ENCODE peak calls at places on chromosomes 13 and 19, in nine cellular contexts. One of them, this sample, is unnamed.

GRCh38 chr13:69124996-69125395 is 982.6 kb upstream of the ATXN8OS start:
- DNase-seq in thoracic aorta: no peak
- DNase-seq in OCI-LY7: no peak
- DNase-seq in RWPE2: no peak
- DNase-seq in right atrium auricular region: no peak
- DNase-seq in fibroblast of pulmonary artery: no peak
- DNase-seq in endodermal cell: no peak
- DNase-seq in fibroblast of lung: no peak
- DNase-seq in AG09309: no peak
- DNase-seq in this sample: no peak

GRCh38 chr19:9865732-9866627 is 30.9 kb downstream of the PIN1 start:
- DNase-seq in fibroblast of pulmonary artery: no peak
- DNase-seq in AG09309: no peak
- DNase-seq in thoracic aorta: no peak
- DNase-seq in fibroblast of lung: no peak
- DNase-seq in right atrium auricular region: no peak
- DNase-seq in endodermal cell: no peak
- DNase-seq in RWPE2: no peak
- DNase-seq in OCI-LY7: peak; percentile 37
- DNase-seq in this sample: no peak

GRCh38 chr19:27780367-27781065 is 1432.4 kb downstream of the UQCRFS1 start:
- DNase-seq in fibroblast of lung: no peak
- DNase-seq in AG09309: no peak
- DNase-seq in right atrium auricular region: peak; percentile 49
- DNase-seq in fibroblast of pulmonary artery: no peak
- DNase-seq in RWPE2: no peak
- DNase-seq in endodermal cell: peak; percentile 16
- DNase-seq in thoracic aorta: no peak
- DNase-seq in OCI-LY7: no peak
- DNase-seq in this sample: no peak

GRCh38 chr19:31349160-31349881 is at the start of gene TSHZ3:
- DNase-seq in fibroblast of lung: peak; percentile 92
- DNase-seq in AG09309: peak; percentile 64
- DNase-seq in fibroblast of pulmonary artery: peak; percentile 92
- DNase-seq in RWPE2: peak; percentile 81
- DNase-seq in right atrium auricular region: peak; percentile 80
- DNase-seq in endodermal cell: peak; percentile 89
- DNase-seq in thoracic aorta: no peak
- DNase-seq in OCI-LY7: no peak
- DNase-seq in this sample: peak; percentile 91

GRCh38 chr19:29596080-29596479 is 10.0 kb upstream of the POP4 start:
- DNase-seq in fibroblast of lung: no peak
- DNase-seq in RWPE2: no peak
- DNase-seq in right atrium auricular region: no peak
- DNase-seq in OCI-LY7: no peak
- DNase-seq in endodermal cell: no peak
- DNase-seq in thoracic aorta: no peak
- DNase-seq in AG09309: no peak
- DNase-seq in fibroblast of pulmonary artery: no peak
- DNase-seq in this sample: no peak

GRCh38 chr13:59266478-59267063 is 897.2 kb downstream of the DIAPH3 start:
- DNase-seq in OCI-LY7: no peak
- DNase-seq in right atrium auricular region: no peak
- DNase-seq in fibroblast of pulmonary artery: peak; percentile 51
- DNase-seq in RWPE2: no peak
- DNase-seq in endodermal cell: no peak
- DNase-seq in fibroblast of lung: no peak
- DNase-seq in thoracic aorta: no peak
- DNase-seq in AG09309: no peak
- DNase-seq in this sample: no peak

GRCh38 chr19:33226550-33227241 is 1.0 kb upstream of the SLC7A10 start:
- DNase-seq in AG09309: no peak
- DNase-seq in fibroblast of lung: peak; percentile 9
- DNase-seq in right atrium auricular region: no peak
- DNase-seq in OCI-LY7: no peak
- DNase-seq in thoracic aorta: no peak
- DNase-seq in endodermal cell: peak; percentile 93
- DNase-seq in fibroblast of pulmonary artery: no peak
- DNase-seq in RWPE2: no peak
- DNase-seq in this sample: no peak

GRCh38 chr19:8269724-8270123 is 38.4 kb downstream of the CD320 start:
- DNase-seq in OCI-LY7: no peak
- DNase-seq in endodermal cell: no peak
- DNase-seq in AG09309: no peak
- DNase-seq in fibroblast of pulmonary artery: no peak
- DNase-seq in thoracic aorta: no peak
- DNase-seq in fibroblast of lung: no peak
- DNase-seq in right atrium auricular region: peak; percentile 11
- DNase-seq in RWPE2: no peak
- DNase-seq in this sample: no peak

GRCh38 chr13:114106526-114106925 is 25.9 kb downstream of the RASA3 start:
- DNase-seq in AG09309: no peak
- DNase-seq in OCI-LY7: no peak
- DNase-seq in RWPE2: no peak
- DNase-seq in thoracic aorta: no peak
- DNase-seq in fibroblast of lung: no peak
- DNase-seq in endodermal cell: peak; percentile 13
- DNase-seq in right atrium auricular region: no peak
- DNase-seq in fibroblast of pulmonary artery: no peak
- DNase-seq in this sample: no peak

GRCh38 chr19:45827459-45828093 is 12.5 kb upstream of the RSPH6A start:
- DNase-seq in RWPE2: no peak
- DNase-seq in thoracic aorta: no peak
- DNase-seq in fibroblast of pulmonary artery: no peak
- DNase-seq in endodermal cell: peak; percentile 59
- DNase-seq in OCI-LY7: no peak
- DNase-seq in AG09309: no peak
- DNase-seq in fibroblast of lung: no peak
- DNase-seq in right atrium auricular region: no peak
- DNase-seq in this sample: no peak

GRCh38 chr13:23899555-23899954 is 2.3 kb upstream of the C1QTNF9B start:
- DNase-seq in OCI-LY7: peak; percentile 33
- DNase-seq in fibroblast of lung: peak; percentile 79
- DNase-seq in right atrium auricular region: no peak
- DNase-seq in fibroblast of pulmonary artery: peak; percentile 61
- DNase-seq in endodermal cell: no peak
- DNase-seq in AG09309: peak; percentile 11
- DNase-seq in thoracic aorta: no peak
- DNase-seq in RWPE2: no peak
- DNase-seq in this sample: peak; percentile 37

GRCh38 chr13:21549633-21550032 is 54.3 kb downstream of the MICU2 start:
- DNase-seq in thoracic aorta: no peak
- DNase-seq in AG09309: no peak
- DNase-seq in RWPE2: no peak
- DNase-seq in endodermal cell: no peak
- DNase-seq in fibroblast of lung: no peak
- DNase-seq in fibroblast of pulmonary artery: no peak
- DNase-seq in OCI-LY7: no peak
- DNase-seq in right atrium auricular region: no peak
- DNase-seq in this sample: no peak

GRCh38 chr13:34719060-34719875 is 222.8 kb upstream of the NBEA start:
- DNase-seq in fibroblast of pulmonary artery: no peak
- DNase-seq in AG09309: no peak
- DNase-seq in fibroblast of lung: no peak
- DNase-seq in thoracic aorta: no peak
- DNase-seq in right atrium auricular region: no peak
- DNase-seq in endodermal cell: no peak
- DNase-seq in OCI-LY7: no peak
- DNase-seq in RWPE2: no peak
- DNase-seq in this sample: no peak

GRCh38 chr19:430701-431100 is 21.8 kb upstream of the C2CD4C start:
- DNase-seq in fibroblast of lung: no peak
- DNase-seq in right atrium auricular region: no peak
- DNase-seq in fibroblast of pulmonary artery: no peak
- DNase-seq in RWPE2: no peak
- DNase-seq in thoracic aorta: no peak
- DNase-seq in endodermal cell: no peak
- DNase-seq in AG09309: no peak
- DNase-seq in OCI-LY7: no peak
- DNase-seq in this sample: no peak
- H3K4me3 ChIP-seq in fibroblast of lung: no peak overlapping the region
- H3K4me3 ChIP-seq in right atrium auricular region: no peak overlapping the region
- H3K4me3 ChIP-seq in fibroblast of pulmonary artery: no peak overlapping the region
- H3K4me3 ChIP-seq in RWPE2: no peak overlapping the region
- H3K4me3 ChIP-seq in thoracic aorta: no peak overlapping the region
- H3K4me3 ChIP-seq in endodermal cell: no peak overlapping the region
- H3K4me3 ChIP-seq in AG09309: no peak overlapping the region
- H3K4me3 ChIP-seq in OCI-LY7: no peak overlapping the region
- H3K4me3 ChIP-seq in this sample: no peak overlapping the region

GRCh38 chr13:110293037-110293436 is 13.9 kb downstream of the COL4A1 start:
- DNase-seq in OCI-LY7: no peak
- DNase-seq in fibroblast of lung: no peak
- DNase-seq in right atrium auricular region: peak; percentile 55
- DNase-seq in endodermal cell: no peak
- DNase-seq in thoracic aorta: no peak
- DNase-seq in fibroblast of pulmonary artery: no peak
- DNase-seq in RWPE2: no peak
- DNase-seq in AG09309: no peak
- DNase-seq in this sample: peak; percentile 7
- H3K4me3 ChIP-seq in OCI-LY7: no peak overlapping the region
- H3K4me3 ChIP-seq in fibroblast of lung: no peak overlapping the region
- H3K4me3 ChIP-seq in right atrium auricular region: no peak overlapping the region
- H3K4me3 ChIP-seq in endodermal cell: peak overlapping the region; percentile 17
- H3K4me3 ChIP-seq in thoracic aorta: no peak overlapping the region
- H3K4me3 ChIP-seq in fibroblast of pulmonary artery: no peak overlapping the region
- H3K4me3 ChIP-seq in RWPE2: no peak overlapping the region
- H3K4me3 ChIP-seq in AG09309: no peak overlapping the region
- H3K4me3 ChIP-seq in this sample: no peak overlapping the region

GRCh38 chr19:41936416-41936850 is 8.2 kb upstream of the ERFL start:
- DNase-seq in endodermal cell: no peak
- DNase-seq in RWPE2: no peak
- DNase-seq in thoracic aorta: no peak
- DNase-seq in right atrium auricular region: no peak
- DNase-seq in OCI-LY7: no peak
- DNase-seq in fibroblast of lung: no peak
- DNase-seq in fibroblast of pulmonary artery: no peak
- DNase-seq in AG09309: no peak
- DNase-seq in this sample: no peak

GRCh38 chr19:41936961-41937360 is 8.7 kb upstream of the ERFL start:
- DNase-seq in fibroblast of pulmonary artery: no peak
- DNase-seq in endodermal cell: peak; percentile 46
- DNase-seq in AG09309: no peak
- DNase-seq in RWPE2: no peak
- DNase-seq in right atrium auricular region: no peak
- DNase-seq in thoracic aorta: no peak
- DNase-seq in fibroblast of lung: no peak
- DNase-seq in OCI-LY7: no peak
- DNase-seq in this sample: no peak

GRCh38 chr19:41939861-41940442 is 11.7 kb upstream of the ERFL start:
- DNase-seq in fibroblast of lung: no peak
- DNase-seq in AG09309: no peak
- DNase-seq in endodermal cell: peak; percentile 81
- DNase-seq in OCI-LY7: peak; percentile 79
- DNase-seq in thoracic aorta: no peak
- DNase-seq in fibroblast of pulmonary artery: no peak
- DNase-seq in right atrium auricular region: no peak
- DNase-seq in RWPE2: no peak
- DNase-seq in this sample: no peak

GRCh38 chr19:41937525-41937924 is 9.3 kb upstream of the ERFL start:
- DNase-seq in fibroblast of pulmonary artery: no peak
- DNase-seq in right atrium auricular region: no peak
- DNase-seq in fibroblast of lung: no peak
- DNase-seq in RWPE2: no peak
- DNase-seq in AG09309: no peak
- DNase-seq in OCI-LY7: peak; percentile 58
- DNase-seq in endodermal cell: peak; percentile 46
- DNase-seq in thoracic aorta: no peak
- DNase-seq in this sample: no peak

DNA sequence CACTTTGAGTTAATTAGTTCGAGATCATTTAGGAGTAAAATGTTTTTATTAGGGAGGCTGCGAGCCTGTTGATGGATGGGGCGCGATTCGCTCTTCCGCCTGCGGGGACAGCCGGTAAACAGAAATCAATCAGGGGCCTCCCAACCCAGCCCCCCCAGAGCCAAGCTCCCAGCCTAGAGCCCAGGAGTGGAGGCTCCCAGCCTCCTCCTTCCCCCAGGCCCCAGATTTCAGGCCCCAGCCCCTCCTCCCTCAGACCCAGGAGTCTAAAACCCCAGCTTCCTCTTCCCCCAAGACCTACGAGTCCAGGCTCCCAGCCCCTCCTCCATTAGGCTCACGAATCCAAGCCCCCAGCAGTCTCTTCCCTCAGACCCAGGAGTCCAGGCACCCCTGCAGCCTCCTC is 9.7 kb upstream of the ERFL start:
- DNase-seq in endodermal cell: peak; percentile 59
- DNase-seq in OCI-LY7: no peak
- DNase-seq in fibroblast of lung: no peak
- DNase-seq in fibroblast of pulmonary artery: no peak
- DNase-seq in RWPE2: no peak
- DNase-seq in thoracic aorta: no peak
- DNase-seq in AG09309: no peak
- DNase-seq in right atrium auricular region: no peak
- DNase-seq in this sample: no peak
- H3K4me3 ChIP-seq in endodermal cell: no peak overlapping the region
- H3K4me3 ChIP-seq in OCI-LY7: peak overlapping the region; percentile 48
- H3K4me3 ChIP-seq in fibroblast of lung: no peak overlapping the region
- H3K4me3 ChIP-seq in fibroblast of pulmonary artery: no peak overlapping the region
- H3K4me3 ChIP-seq in RWPE2: no peak overlapping the region
- H3K4me3 ChIP-seq in thoracic aorta: no peak overlapping the region
- H3K4me3 ChIP-seq in AG09309: no peak overlapping the region
- H3K4me3 ChIP-seq in right atrium auricular region: no peak overlapping the region
- H3K4me3 ChIP-seq in this sample: no peak overlapping the region

GRCh38 chr19:37926711-37927110 is 19.7 kb downstream of the SIPA1L3 start:
- DNase-seq in thoracic aorta: no peak
- DNase-seq in fibroblast of lung: no peak
- DNase-seq in RWPE2: no peak
- DNase-seq in fibroblast of pulmonary artery: no peak
- DNase-seq in right atrium auricular region: no peak
- DNase-seq in AG09309: no peak
- DNase-seq in OCI-LY7: peak; percentile 70
- DNase-seq in endodermal cell: no peak
- DNase-seq in this sample: no peak
- H3K4me3 ChIP-seq in thoracic aorta: no peak overlapping the region
- H3K4me3 ChIP-seq in fibroblast of lung: no peak overlapping the region
- H3K4me3 ChIP-seq in RWPE2: no peak overlapping the region
- H3K4me3 ChIP-seq in fibroblast of pulmonary artery: no peak overlapping the region
- H3K4me3 ChIP-seq in right atrium auricular region: no peak overlapping the region
- H3K4me3 ChIP-seq in AG09309: no peak overlapping the region
- H3K4me3 ChIP-seq in OCI-LY7: peak overlapping the region; percentile 58
- H3K4me3 ChIP-seq in endodermal cell: no peak overlapping the region
- H3K4me3 ChIP-seq in this sample: no peak overlapping the region